ENCODE peak calls at places on chromosomes 3 and 15, in six cellular contexts. Y, N, E, Z, K and U are unnamed samples.

GRCh38 chr3:107752202-107752990 is 229.6 kb downstream of the BBX start:
- DNase-seq in Y (no peak), N (peak), E (no peak), Z (no peak), K (no peak), U (no peak)

GRCh38 chr15:85563328-85563727 is 182.9 kb downstream of the AKAP13 start:
- DNase-seq in Y (no peak), N (no peak), E (no peak), Z (no peak), K (no peak), U (peak)

GRCh38 chr3:46896386-46896785 is 18.9 kb downstream of the PTH1R start:
- DNase-seq in Y (no peak), N (no peak), E (no peak), Z (no peak), K (no peak), U (no peak)

GRCh38 chr15:85474700-85475316 is 94.4 kb downstream of the AKAP13 start:
- DNase-seq in Y (no peak), N (no peak), E (no peak), Z (no peak), K (no peak), U (no peak)

GRCh38 chr3:99006686-99007085 is 105.2 kb upstream of the DCBLD2 start:
- DNase-seq in Y (no peak), N (no peak), E (no peak), Z (no peak), K (no peak), U (no peak)

GRCh38 chr3:114758828-114759709 is 388.0 kb downstream of the ZBTB20 start:
- DNase-seq in Y (no peak), N (peak), E (no peak), Z (no peak), K (no peak), U (no peak)

GRCh38 chr15:52153900-52154895 is 37.0 kb downstream of the GNB5 start:
- DNase-seq in Y (no peak), N (no peak), E (no peak), Z (peak), K (no peak), U (no peak)

GRCh38 chr3:31191354-31191753 is 296.9 kb upstream of the GADL1 start:
- DNase-seq in Y (no peak), N (no peak), E (no peak), Z (no peak), K (no peak), U (no peak)

GRCh38 chr3:171383206-171384018 is 76.8 kb downstream of the TNIK start:
- DNase-seq in Y (no peak), N (peak), E (no peak), Z (no peak), K (no peak), U (no peak)

GRCh38 chr15:66145242-66146182 is 108.0 kb downstream of the MEGF11 start:
- DNase-seq in Y (no peak), N (no peak), E (no peak), Z (no peak), K (no peak), U (no peak)

GRCh38 chr3:169456900-169457299 is 206.6 kb downstream of the MECOM start:
- DNase-seq in Y (no peak), N (no peak), E (no peak), Z (no peak), K (no peak), U (no peak)

GRCh38 chr15:66893294-66893693 is 172.1 kb upstream of the SMAD3 start:
- DNase-seq in Y (peak), N (no peak), E (no peak), Z (peak), K (no peak), U (no peak)

GRCh38 chr15:93449798-93450197 is 360.8 kb upstream of the RGMA start:
- DNase-seq in Y (no peak), N (no peak), E (no peak), Z (no peak), K (no peak), U (no peak)

GRCh38 chr3:25423780-25424179 is 4.3 kb upstream of the RARB start:
- DNase-seq in Y (no peak), N (no peak), E (no peak), Z (peak), K (no peak), U (no peak)

GRCh38 chr3:118833075-118833474 is 201.6 kb downstream of the IGSF11 start:
- DNase-seq in Y (no peak), N (no peak), E (no peak), Z (no peak), K (no peak), U (no peak)

GRCh38 chr3:46854543-46854942 is 8.7 kb downstream of the MYL3 start:
- DNase-seq in Y (no peak), N (no peak), E (no peak), Z (no peak), K (no peak), U (no peak)

GRCh38 chr3:38823722-38824121 is 7.7 kb upstream of the SCN10A start:
- DNase-seq in Y (no peak), N (no peak), E (no peak), Z (no peak), K (no peak), U (no peak)

GRCh38 chr15:82854554-82854953 is 45.1 kb downstream of the WHAMM start:
- DNase-seq in Y (no peak), N (no peak), E (no peak), Z (no peak), K (no peak), U (no peak)

GRCh38 chr15:96992817-96993216 is 662.3 kb downstream of the NR2F2 start:
- DNase-seq in Y (no peak), N (no peak), E (no peak), Z (no peak), K (no peak), U (no peak)

GRCh38 chr3:170599083-170599482 is 13.2 kb upstream of the SLC7A14 start:
- DNase-seq in Y (no peak), N (no peak), E (no peak), Z (no peak), K (no peak), U (no peak)

GRCh38 chr3:15646924-15647511 is 45.5 kb downstream of the BTD start:
- DNase-seq in Y (peak), N (peak), E (no peak), Z (peak), K (no peak), U (no peak)